ENCODE peak calls at places on chromosomes 3 and 15, in four cellular contexts. Y is activated T-cell treated with anti-CD3 and anti-CD28 coated beads for 24 hours, Q is NCI-H2081 treated with DMSO at 0.1 percent for 48 hours, R is BE2C. A is an unnamed sample.
A peak's percentile ranks its signal among the peaks of the same experiment; 100 is the strongest.

GRCh38 chr15:60155661-60156060 is 151.6 kb downstream of the FOXB1 start:
- DNase-seq in Y (no peak), Q (no peak), R (no peak), A (no peak)

GRCh38 chr3:177823701-177824189 is 626.5 kb upstream of the TBL1XR1 start:
- DNase-seq in Y (no peak), Q (no peak), R (no peak), A (no peak)

GRCh38 chr3:13303410-13303809 is 116.7 kb downstream of the NUP210 start:
- DNase-seq in Y (no peak), Q (no peak), R (no peak), A (no peak)

GRCh38 chr3:22372292-22372949 is 621.4 kb upstream of the ZNF385D start:
- DNase-seq in Y (no peak), Q (no peak), R (no peak), A (no peak)

GRCh38 chr15:48373855-48374421 is 42.7 kb downstream of the DUT start:
- DNase-seq in Y (no peak), Q (no peak), R (peak; percentile 23), A (no peak)

GRCh38 chr15:39939487-39940452 is 5.9 kb downstream of the EIF2AK4 start:
- DNase-seq in Y (no peak), Q (no peak), R (no peak), A (no peak)

GRCh38 chr3:57126244-57126643 is 38.9 kb downstream of the IL17RD start:
- DNase-seq in Y (no peak), Q (no peak), R (no peak), A (no peak)

GRCh38 chr3:8560608-8561007 is 59.0 kb downstream of the LMCD1 start:
- DNase-seq in Y (no peak), Q (no peak), R (no peak), A (no peak)

GRCh38 chr15:47820780-47821319 is 103.5 kb downstream of the SEMA6D start:
- DNase-seq in Y (no peak), Q (no peak), R (no peak), A (no peak)

GRCh38 chr3:188749010-188749617 is 422.7 kb upstream of the TPRG1 start:
- DNase-seq in Y (peak; percentile 58), Q (no peak), R (peak; percentile 40), A (no peak)

GRCh38 chr3:146274833-146275232 is 23.9 kb upstream of the PLSCR4 start:
- DNase-seq in Y (no peak), Q (no peak), R (no peak), A (no peak)

A was measured in stimulated activated naive B cell treated with anti-CD40 and anti-IgM and Interleukin-4, amounts not matched to agents 10 μg/mL and 1 μg/mL and 100 μg/mL, for 72 hours.